ENCODE peak calls at places on chromosome 11, in ten cellular contexts. T is BJ, K is cardiac muscle cell, N is endothelial cell, X is AG04450, R is DND-41, E is GM12864, M is omental fat pad, G is esophagus squamous epithelium, B is PC-3. S is an unnamed sample.

GRCh38 chr11:100719362-100719761 is 32.3 kb downstream of the ARHGAP42 start:
- DNase-seq in R (no peak), B (peak), G (no peak), K (peak), E (no peak), M (no peak), X (no peak), T (no peak), N (no peak), S (peak)

GRCh38 chr11:37525336-37525735 is 927.3 kb upstream of the RAG2 start:
- DNase-seq in G (no peak), R (no peak), T (no peak), N (no peak), B (peak), K (peak), X (no peak), M (no peak), E (no peak), S (no peak)

GRCh38 chr11:2304156-2305139 is 2.6 kb downstream of the TSPAN32 start:
- DNase-seq in T (no peak), K (no peak), B (no peak), M (peak), X (no peak), G (no peak), N (no peak), R (no peak), E (no peak), S (no peak)

GRCh38 chr11:96091476-96091875 is 167.6 kb upstream of the MTMR2 start:
- DNase-seq in N (no peak), B (peak), G (no peak), M (no peak), X (no peak), T (no peak), K (peak), R (no peak), E (peak), S (no peak)

GRCh38 chr11:2289859-2290258 is 11.9 kb downstream of the C11orf21 start:
- DNase-seq in R (no peak), N (no peak), B (no peak), T (no peak), M (peak), K (no peak), X (no peak), E (no peak), G (no peak), S (no peak)

GRCh38 chr11:110296226-110297081 is at the start of gene RDX:
- DNase-seq in R (peak), N (peak), G (no peak), T (no peak), K (peak), X (peak), M (peak), E (no peak), B (peak), S (peak)

GRCh38 chr11:78432058-78432515 is 14.5 kb upstream of the GAB2 start:
- DNase-seq in X (no peak), B (peak), M (no peak), T (no peak), G (no peak), N (peak), R (peak), E (no peak), K (peak), S (peak)

GRCh38 chr11:67369801-67370284 is 3.6 kb downstream of the CLCF1 start:
- DNase-seq in K (no peak), M (no peak), G (no peak), R (no peak), E (no peak), N (no peak), X (no peak), B (no peak), T (no peak), S (no peak)

GRCh38 chr11:120605469-120605868 is 93.9 kb downstream of the GRIK4 start:
- DNase-seq in N (no peak), M (no peak), G (no peak), R (no peak), B (no peak), X (no peak), K (no peak), E (no peak), T (no peak), S (no peak)

GRCh38 chr11:134385774-134386565 is 26.1 kb downstream of the B3GAT1 start:
- DNase-seq in E (no peak), T (no peak), M (no peak), B (peak), K (no peak), N (no peak), G (no peak), X (no peak), R (peak), S (no peak)

GRCh38 chr11:114049050-114049449 is 10.5 kb upstream of the ZBTB16 start:
- DNase-seq in G (no peak), X (no peak), M (no peak), N (no peak), T (no peak), B (no peak), K (no peak), R (no peak), E (no peak), S (no peak)

GRCh38 chr11:88280673-88281316 is 56.7 kb downstream of the CTSC start:
- DNase-seq in B (no peak), G (no peak), M (no peak), N (no peak), X (no peak), T (no peak), R (no peak), K (peak), E (no peak), S (no peak)

GRCh38 chr11:60927600-60927999 is 3.3 kb downstream of the TMEM132A start:
- DNase-seq in E (no peak), X (no peak), R (no peak), N (no peak), M (no peak), K (no peak), B (no peak), G (no peak), T (no peak), S (no peak)

GRCh38 chr11:72584293-72584921 is 89.8 kb downstream of the PDE2A start:
- DNase-seq in M (no peak), X (no peak), N (peak), R (no peak), G (no peak), E (no peak), B (no peak), T (no peak), K (peak), S (peak)

GRCh38 chr11:76524919-76525318 is 80.1 kb downstream of the EMSY start:
- DNase-seq in M (no peak), K (peak), R (no peak), G (no peak), X (no peak), T (peak), B (peak), N (no peak), E (no peak), S (no peak)

GRCh38 chr11:2510626-2511402 is 66.0 kb downstream of the KCNQ1 start:
- DNase-seq in G (no peak), E (no peak), R (no peak), T (no peak), N (no peak), K (no peak), X (no peak), B (no peak), M (peak), S (peak)

DNA sequence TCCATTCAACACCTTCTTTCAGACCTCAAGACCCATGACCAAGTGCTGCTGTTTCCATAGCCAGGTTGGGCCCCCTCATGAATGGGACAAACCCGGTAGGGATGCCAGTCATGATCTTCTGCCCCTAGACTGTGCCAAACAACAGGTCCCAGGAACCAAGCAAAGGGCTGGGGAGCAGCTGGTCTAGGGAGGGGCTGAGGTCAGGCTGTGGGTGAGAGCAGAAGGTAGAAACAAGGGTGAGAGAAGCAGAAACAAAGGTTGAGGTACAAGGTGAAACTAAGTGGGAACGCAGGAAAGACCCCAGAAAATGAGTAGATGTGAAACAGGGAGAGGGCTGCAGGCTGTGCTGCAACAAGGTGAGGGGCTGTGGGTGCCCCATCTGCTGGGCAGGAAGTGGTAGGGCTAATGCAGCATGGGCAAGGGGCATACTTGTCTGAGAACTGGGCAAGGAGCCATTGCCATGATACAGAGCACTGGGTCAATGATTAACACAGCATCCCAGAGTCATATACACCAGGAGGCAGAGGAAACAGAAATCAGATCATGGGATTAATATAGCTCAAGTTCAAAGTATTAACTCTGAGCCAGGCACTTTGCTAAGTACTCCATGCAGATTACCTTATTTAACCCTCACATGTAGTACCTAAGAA is 45.9 kb downstream of the SLC1A2 start:
- DNase-seq in E (no peak), T (no peak), M (no peak), X (no peak), K (no peak), G (no peak), R (no peak), N (no peak), B (peak), S (no peak)
- TF ChIP-seq CTCF in E (no peak), T (no peak), M (no peak), X (no peak), K (no peak), G (no peak), R (peak), N (no peak), B (no peak), S (no peak)

GRCh38 chr11:122293298-122294023 is 177.4 kb upstream of the BLID start:
- DNase-seq in N (no peak), R (no peak), M (no peak), K (peak), B (peak), E (no peak), T (no peak), G (no peak), X (no peak), S (no peak)
- TF ChIP-seq CTCF in N (no peak), R (peak), M (no peak), K (peak), B (peak), E (no peak), T (peak), G (no peak), X (peak), S (no peak)

DNA sequence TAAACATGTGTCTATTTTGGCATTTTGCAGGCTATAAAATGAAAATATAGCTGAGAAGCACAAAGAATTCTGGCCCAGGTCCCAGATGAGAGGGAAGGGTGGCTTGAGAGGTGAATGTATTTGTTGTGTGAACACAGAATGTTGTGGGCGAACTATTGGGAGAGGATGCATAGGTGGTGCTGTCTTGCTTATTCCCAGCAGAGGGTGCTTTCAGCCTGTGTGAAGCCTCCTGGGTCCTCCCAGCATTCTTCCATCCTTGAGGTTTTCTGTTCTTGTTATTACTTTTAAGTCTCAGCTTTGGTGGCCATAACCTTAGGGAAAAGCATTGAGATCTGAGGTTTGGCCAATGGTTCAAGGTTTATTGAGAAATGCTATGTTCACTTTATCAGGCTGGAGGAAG is 108.7 kb upstream of the SNX19 start:
- DNase-seq in R (no peak), G (no peak), E (no peak), K (peak), N (peak), M (no peak), B (peak), X (peak), T (no peak), S (no peak)
- TF ChIP-seq CTCF in R (peak), G (peak), E (peak), K (peak), N (peak), M (no peak), B (peak), X (peak), T (peak), S (no peak)

GRCh38 chr11:116072776-116073175 is 568.6 kb upstream of the CADM1 start:
- DNase-seq in T (no peak), E (no peak), N (peak), R (peak), K (no peak), X (no peak), M (no peak), B (no peak), G (no peak), S (peak)
- TF ChIP-seq CTCF in T (no peak), E (peak), N (peak), R (peak), K (no peak), X (peak), M (no peak), B (no peak), G (no peak), S (peak)

GRCh38 chr11:64287676-64288352 is 2.2 kb downstream of the GPR137 start:
- DNase-seq in E (no peak), G (no peak), T (no peak), K (no peak), B (no peak), M (no peak), R (no peak), X (no peak), N (no peak), S (no peak)
- TF ChIP-seq CTCF in E (no peak), G (no peak), T (no peak), K (no peak), B (no peak), M (no peak), R (no peak), X (no peak), N (no peak), S (no peak)

DNA sequence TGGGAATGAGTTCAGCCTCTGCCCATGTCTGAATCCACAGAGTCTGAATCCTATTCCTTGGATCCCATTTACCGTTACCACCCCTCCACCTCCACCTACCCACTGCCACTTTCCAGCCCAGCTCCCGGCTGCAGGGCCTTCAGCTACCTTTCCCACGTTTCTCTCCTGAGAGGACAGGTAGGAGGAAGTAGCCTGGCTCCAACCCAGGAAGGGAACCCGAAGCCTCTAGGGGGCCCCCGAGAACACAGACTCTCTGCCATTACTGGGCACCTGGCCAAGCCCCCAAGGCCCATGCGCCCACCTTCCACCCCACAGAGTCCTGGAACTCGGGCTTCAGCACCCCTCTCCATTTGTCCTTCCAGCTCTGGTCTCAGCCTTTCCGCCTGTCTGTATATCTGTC is 101.9 kb upstream of the LMO1 start:
- DNase-seq in B (no peak), E (no peak), X (no peak), G (no peak), M (no peak), T (no peak), N (no peak), R (no peak), K (no peak), S (no peak)
- TF ChIP-seq CTCF in B (peak), E (peak), X (no peak), G (no peak), M (no peak), T (no peak), N (no peak), R (no peak), K (no peak), S (no peak)